ENCODE peak calls at places on chromosome 6, in four cellular contexts. T, P, R and J are unnamed samples.

GRCh38 chr6:56695702-56696101 is 53.0 kb upstream of the DST start:
- DNase-seq in T (no peak), P (peak; percentile 57), R (no peak), J (no peak)

GRCh38 chr6:18506387-18507017 is 119.4 kb downstream of the RNF144B start:
- DNase-seq in T (no peak), P (peak; percentile 43), R (no peak), J (no peak)

GRCh38 chr6:52418606-52419005 is 1.5 kb upstream of the EFHC1 start:
- DNase-seq in T (no peak), P (no peak), R (no peak), J (no peak)

GRCh38 chr6:95387845-95388244 is 189.5 kb upstream of the MANEA start:
- DNase-seq in T (no peak), P (no peak), R (no peak), J (no peak)

GRCh38 chr6:121520337-121521163 is 85.1 kb downstream of the GJA1 start:
- DNase-seq in T (no peak), P (peak; percentile 89), R (peak; percentile 34), J (peak; percentile 91)

GRCh38 chr6:79570129-79570801 is 33.0 kb upstream of the LCA5 start:
- DNase-seq in T (peak; percentile 79), P (peak; percentile 72), R (peak; percentile 60), J (peak; percentile 97)

GRCh38 chr6:44333942-44334341 is 8.5 kb upstream of the SPATS1 start:
- DNase-seq in T (no peak), P (no peak), R (no peak), J (no peak)

GRCh38 chr6:165439928-165440554 is 130.6 kb upstream of the C6orf118 start:
- DNase-seq in T (no peak), P (peak; percentile 73), R (no peak), J (peak; percentile 63)

GRCh38 chr6:169839898-169840631 is 88.6 kb downstream of the ERMARD start:
- DNase-seq in T (peak; percentile 12), P (no peak), R (no peak), J (no peak)

GRCh38 chr6:156942266-156942665 is 165.1 kb downstream of the ARID1B start:
- DNase-seq in T (peak; percentile 57), P (no peak), R (peak; percentile 21), J (peak; percentile 90)

GRCh38 chr6:53151676-53152075 is 3.0 kb upstream of the GCM1 start:
- DNase-seq in T (peak; percentile 74), P (no peak), R (peak; percentile 15), J (peak; percentile 75)

GRCh38 chr6:42294759-42295158 is 77.1 kb upstream of the MRPS10 start:
- DNase-seq in T (no peak), P (peak; percentile 76), R (no peak), J (no peak)

GRCh38 chr6:21873562-21873961 is 280.0 kb downstream of the SOX4 start:
- DNase-seq in T (no peak), P (peak; percentile 96), R (no peak), J (no peak)

GRCh38 chr6:107820571-107821261 is 3.4 kb downstream of the SCML4 start:
- DNase-seq in T (no peak), P (no peak), R (no peak), J (peak; percentile 47)

GRCh38 chr6:37788259-37788658 is 31.3 kb upstream of the ZFAND3 start:
- DNase-seq in T (no peak), P (no peak), R (no peak), J (no peak)

GRCh38 chr6:166415833-166416347 is 33.1 kb upstream of the MPC1 start:
- DNase-seq in T (no peak), P (no peak), R (no peak), J (no peak)

GRCh38 chr6:158865769-158866168 is 46.6 kb upstream of the EZR start:
- DNase-seq in T (no peak), P (no peak), R (no peak), J (no peak)

GRCh38 chr6:45430590-45431202 is 53.0 kb upstream of the SUPT3H start:
- DNase-seq in T (no peak), P (no peak), R (no peak), J (no peak)

GRCh38 chr6:43758617-43759050 is 11.4 kb upstream of the VEGFA start:
- DNase-seq in T (peak; percentile 89), P (no peak), R (no peak), J (peak; percentile 80)

GRCh38 chr6:71248306-71248705 is 40.3 kb upstream of the OGFRL1 start:
- DNase-seq in T (peak; percentile 31), P (peak; percentile 75), R (peak; percentile 7), J (peak; percentile 93)

GRCh38 chr6:70813885-70814284 is 143.0 kb downstream of the B3GAT2 start:
- DNase-seq in T (no peak), P (no peak), R (no peak), J (no peak)

GRCh38 chr6:113362542-113363430 is 494.4 kb upstream of the MARCKS start:
- DNase-seq in T (no peak), P (peak; percentile 20), R (no peak), J (peak; percentile 18)

GRCh38 chr6:22512716-22513452 is 56.5 kb upstream of the HDGFL1 start:
- DNase-seq in T (no peak), P (peak; percentile 86), R (no peak), J (no peak)

GRCh38 chr6:28585335-28585734 is 59.7 kb downstream of the GPX5 start:
- DNase-seq in T (no peak), P (peak; percentile 76), R (no peak), J (no peak)

GRCh38 chr6:143613749-143614148 is 64.0 kb upstream of the PHACTR2 start:
- DNase-seq in T (no peak), P (no peak), R (no peak), J (no peak)

GRCh38 chr6:156832166-156832743 is 55.1 kb downstream of the ARID1B start:
- DNase-seq in T (no peak), P (peak; percentile 72), R (no peak), J (no peak)

GRCh38 chr6:110768057-110768456 is 47.2 kb downstream of the CDK19 start:
- DNase-seq in T (no peak), P (no peak), R (no peak), J (no peak)

GRCh38 chr6:158270389-158271127 is 41.7 kb upstream of the TULP4 start:
- DNase-seq in T (no peak), P (no peak), R (no peak), J (no peak)

GRCh38 chr6:26270903-26271639 is 93.9 kb upstream of the BTN3A2 start:
- DNase-seq in T (peak; percentile 86), P (peak; percentile 90), R (no peak), J (peak; percentile 98)

GRCh38 chr6:108942556-108943492 is 94.6 kb downstream of the ARMC2 start:
- DNase-seq in T (no peak), P (no peak), R (no peak), J (peak; percentile 42)

GRCh38 chr6:45483021-45483420 is 105.3 kb upstream of the SUPT3H start:
- DNase-seq in T (no peak), P (peak; percentile 98), R (no peak), J (no peak)

GRCh38 chr6:40788661-40789111 is 201.5 kb upstream of the LRFN2 start:
- DNase-seq in T (no peak), P (no peak), R (no peak), J (no peak)

GRCh38 chr6:102494808-102495207 is 1101.3 kb downstream of the GRIK2 start:
- DNase-seq in T (no peak), P (no peak), R (no peak), J (no peak)
- H4K5ac ChIP-seq in T (no peak overlapping the region), P (no peak overlapping the region), R (no peak overlapping the region), J (no peak overlapping the region)

GRCh38 chr6:98260382-98260781 is 574.0 kb upstream of the POU3F2 start:
- DNase-seq in T (no peak), P (no peak), R (no peak), J (no peak)

GRCh38 chr6:98254624-98255023 is 579.8 kb upstream of the POU3F2 start:
- DNase-seq in T (no peak), P (no peak), R (no peak), J (no peak)
- H4K5ac ChIP-seq in T (no peak overlapping the region), P (no peak overlapping the region), R (no peak overlapping the region), J (no peak overlapping the region)

DNA sequence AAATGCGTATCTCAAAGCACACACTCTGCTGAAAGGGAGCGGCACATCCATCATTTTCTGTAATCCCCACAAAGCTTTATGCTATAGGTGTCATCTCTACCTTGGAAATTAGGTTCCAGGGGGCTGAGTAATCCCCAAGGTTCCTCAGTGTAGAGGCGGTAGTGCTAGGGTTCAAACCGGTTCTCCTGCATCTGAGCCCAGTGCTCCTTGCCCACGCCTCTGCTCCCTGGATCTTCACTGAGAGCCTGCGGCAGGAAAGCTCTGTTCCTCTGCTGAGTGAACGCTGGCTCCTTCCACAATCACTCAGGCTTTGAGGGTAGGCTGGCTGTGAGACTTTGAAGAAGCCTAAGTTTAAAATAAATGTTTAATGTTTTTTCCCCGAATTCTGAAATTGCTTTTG is 24.9 kb downstream of the SLC22A23 start:
- DNase-seq in T (no peak), P (no peak), R (no peak), J (no peak)
- H4K5ac ChIP-seq in T (no peak overlapping the region), P (no peak overlapping the region), R (no peak overlapping the region), J (no peak overlapping the region)

DNA sequence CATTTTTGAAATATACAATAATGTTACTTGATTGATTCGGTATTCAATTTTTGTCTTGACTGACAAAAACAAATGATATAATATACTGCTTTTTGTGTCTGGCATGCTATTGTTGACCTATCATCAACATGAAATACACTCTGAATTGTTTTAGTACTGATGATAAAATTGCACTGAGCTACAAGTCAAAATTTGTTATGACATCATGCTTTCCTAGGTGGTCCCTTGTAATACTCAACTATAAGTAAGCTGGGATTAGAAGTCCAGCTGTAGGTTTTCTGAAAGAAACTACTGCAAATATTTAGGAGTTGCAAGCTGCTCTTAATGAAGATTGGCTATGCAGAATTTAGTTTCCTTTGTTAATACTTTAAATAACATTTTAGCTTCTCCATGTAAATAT is 7.9 kb upstream of the VNN2 start:
- DNase-seq in T (no peak), P (no peak), R (no peak), J (no peak)
- H4K5ac ChIP-seq in T (no peak overlapping the region), P (no peak overlapping the region), R (no peak overlapping the region), J (no peak overlapping the region)

DNA sequence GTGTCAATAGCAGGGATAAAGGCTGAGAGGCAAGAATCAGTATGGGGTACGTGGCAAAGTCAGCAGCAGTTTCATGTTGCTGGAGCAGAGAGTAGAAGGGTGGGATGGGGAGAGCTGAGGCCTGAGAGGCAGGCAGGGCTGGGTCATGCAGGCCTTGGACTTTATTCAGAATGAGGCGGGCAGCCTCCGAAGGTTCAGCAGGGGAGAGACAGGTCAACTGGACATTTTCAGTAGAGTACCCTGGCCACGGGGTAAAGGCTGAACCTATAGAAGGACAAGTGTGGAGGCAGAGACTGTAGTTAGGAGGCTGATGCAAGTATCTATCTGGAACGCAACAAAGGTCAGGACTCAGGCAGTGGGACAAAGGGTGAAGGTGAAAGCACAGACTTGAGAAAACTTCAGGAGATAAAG is 13.7 kb downstream of the NOTCH4 start:
- DNase-seq in T (no peak), P (no peak), R (no peak), J (no peak)
- H4K5ac ChIP-seq in T (no peak overlapping the region), P (no peak overlapping the region), R (no peak overlapping the region), J (no peak overlapping the region)